ENCODE peak calls at places on chromosomes 11 and 22, in five cellular contexts. X is frontal cortex, Y is left colon, R is dermis blood vessel endothelial cell, B is LNCaP clone FGC. J is an unnamed sample.

GRCh38 chr11:69791266-69791665 is 16.1 kb upstream of the FGF4 start:
- DNase-seq in X (no peak), Y (no peak), R (no peak), B (no peak), J (no peak)

GRCh38 chr11:115501895-115502589 is 2.2 kb downstream of the CADM1 start:
- DNase-seq in X (no peak), Y (no peak), R (peak), B (no peak), J (peak)

GRCh38 chr22:42938976-42939375 is 76.0 kb downstream of the PACSIN2 start:
- DNase-seq in X (no peak), Y (no peak), R (no peak), B (no peak), J (no peak)

GRCh38 chr11:3105791-3106735 is 48.8 kb upstream of the CARS1 start:
- DNase-seq in X (no peak), Y (no peak), R (no peak), B (no peak), J (no peak)

GRCh38 chr11:60242607-60243292 is at the start of gene MS4A4E:
- DNase-seq in X (no peak), Y (no peak), R (no peak), B (no peak), J (no peak)

GRCh38 chr11:379205-380094 is 10.2 kb downstream of the B4GALNT4 start:
- DNase-seq in X (no peak), Y (no peak), R (no peak), B (no peak), J (no peak)

GRCh38 chr11:86513746-86514373 is 139.2 kb downstream of the CCDC81 start:
- DNase-seq in X (no peak), Y (no peak), R (no peak), B (no peak), J (no peak)

GRCh38 chr11:130478204-130478701 is 29.8 kb downstream of the ADAMTS15 start:
- DNase-seq in X (no peak), Y (peak), R (peak), B (no peak), J (no peak)

GRCh38 chr11:46983598-46983997 is 47.0 kb downstream of the CSTPP1 start:
- DNase-seq in X (no peak), Y (peak), R (no peak), B (no peak), J (no peak)

GRCh38 chr11:30174265-30175022 is 56.4 kb upstream of the FSHB start:
- DNase-seq in X (no peak), Y (no peak), R (no peak), B (no peak), J (no peak)

GRCh38 chr22:27487600-27488450 is 313.7 kb downstream of the MN1 start:
- DNase-seq in X (no peak), Y (no peak), R (no peak), B (no peak), J (no peak)

GRCh38 chr11:46026616-46027293 is 94.5 kb downstream of the PHF21A start:
- DNase-seq in X (no peak), Y (no peak), R (no peak), B (no peak), J (no peak)

J was measured in T-helper 1 cell.